ENCODE peak calls at places on chromosomes 6 and 20, in six cellular contexts. B is left lung, I is uterus, M is brain microvascular endothelial cell, V is fibroblast of lung, T is frontal cortex. Z is an unnamed sample.

GRCh38 chr6:116992546-116992945 is 115.5 kb downstream of the RFX6 start:
- DNase-seq in B (no peak), I (no peak), M (no peak), V (no peak), T (no peak), Z (no peak)

GRCh38 chr6:39194466-39194865 is 34.8 kb downstream of the KCNK5 start:
- DNase-seq in B (no peak), I (no peak), M (no peak), V (no peak), T (no peak), Z (no peak)

GRCh38 chr6:169162968-169163903 is 90.4 kb downstream of the THBS2 start:
- DNase-seq in B (no peak), I (no peak), M (peak), V (peak), T (no peak), Z (no peak)

GRCh38 chr20:33926425-33926824 is 67.3 kb upstream of the RALY start:
- DNase-seq in B (no peak), I (no peak), M (no peak), V (no peak), T (no peak), Z (no peak)

GRCh38 chr6:110628330-110628729 is 151.9 kb upstream of the SLC22A16 start:
- DNase-seq in B (no peak), I (no peak), M (peak), V (peak), T (no peak), Z (no peak)

GRCh38 chr20:62914970-62915457 is 11.3 kb downstream of the DIDO1 start:
- DNase-seq in B (no peak), I (no peak), M (peak), V (peak), T (peak), Z (no peak)

GRCh38 chr6:36544228-36544627 is 3.1 kb downstream of the STK38 start:
- DNase-seq in B (no peak), I (no peak), M (no peak), V (peak), T (no peak), Z (no peak)

GRCh38 chr20:20860078-20860806 is 147.8 kb upstream of the RALGAPA2 start:
- DNase-seq in B (peak), I (peak), M (peak), V (peak), T (peak), Z (peak)

GRCh38 chr6:2477723-2478122 is 232.3 kb upstream of the GMDS start:
- DNase-seq in B (no peak), I (no peak), M (no peak), V (no peak), T (no peak), Z (no peak)

GRCh38 chr6:162200945-162201692 is 526.4 kb downstream of the PRKN start:
- DNase-seq in B (no peak), I (no peak), M (no peak), V (no peak), T (no peak), Z (no peak)

GRCh38 chr6:31905041-31905440 is 3.2 kb upstream of the ZBTB12 start:
- DNase-seq in B (no peak), I (no peak), M (no peak), V (no peak), T (no peak), Z (no peak)

GRCh38 chr20:30593572-30593971 is 663.9 kb upstream of the DEFB115 start:
- DNase-seq in B (no peak), I (no peak), M (no peak), V (no peak), T (no peak), Z (no peak)

GRCh38 chr20:45254867-45255266 is 503 bp upstream of the SLPI start:
- DNase-seq in B (no peak), I (no peak), M (no peak), V (peak), T (no peak), Z (no peak)

GRCh38 chr20:55153321-55153720 is 677.9 kb downstream of the DOK5 start:
- DNase-seq in B (no peak), I (no peak), M (no peak), V (no peak), T (no peak), Z (no peak)

GRCh38 chr20:62019144-62019805 is 46.4 kb downstream of the TAF4 start:
- DNase-seq in B (no peak), I (no peak), M (no peak), V (no peak), T (no peak), Z (no peak)

GRCh38 chr6:150910561-150910960 is 45.1 kb downstream of the MTHFD1L start:
- DNase-seq in B (no peak), I (no peak), M (no peak), V (no peak), T (no peak), Z (no peak)

GRCh38 chr20:63508072-63508768 is 9.3 kb upstream of the EEF1A2 start:
- DNase-seq in B (no peak), I (no peak), M (no peak), V (no peak), T (no peak), Z (no peak)

GRCh38 chr20:33443006-33443511 is 504 bp downstream of the SNTA1 start:
- DNase-seq in B (peak), I (peak), M (no peak), V (no peak), T (peak), Z (no peak)

GRCh38 chr6:44918893-44919292 is 409.2 kb upstream of the RUNX2 start:
- DNase-seq in B (no peak), I (no peak), M (no peak), V (peak), T (no peak), Z (no peak)

GRCh38 chr6:45610832-45611231 is 233.1 kb upstream of the SUPT3H start:
- DNase-seq in B (no peak), I (no peak), M (no peak), V (no peak), T (no peak), Z (no peak)

GRCh38 chr20:34791289-34792020 is 34.0 kb downstream of the NCOA6 start:
- DNase-seq in B (no peak), I (no peak), M (no peak), V (peak), T (no peak), Z (no peak)

GRCh38 chr20:45968081-45968671 is 3.8 kb downstream of the ZNF335 start:
- DNase-seq in B (peak), I (no peak), M (no peak), V (no peak), T (no peak), Z (no peak)

GRCh38 chr20:63472862-63473390 is 471 bp upstream of the KCNQ2 start:
- DNase-seq in B (no peak), I (no peak), M (no peak), V (no peak), T (no peak), Z (no peak)

GRCh38 chr6:163418273-163419029 is 3.9 kb downstream of the QKI start:
- DNase-seq in B (no peak), I (no peak), M (no peak), V (no peak), T (no peak), Z (no peak)

GRCh38 chr6:138514860-138515540 is 15.7 kb upstream of the NHSL1 start:
- DNase-seq in B (no peak), I (no peak), M (no peak), V (no peak), T (no peak), Z (no peak)

GRCh38 chr20:63176035-63176434 is 39.9 kb downstream of the YTHDF1 start:
- DNase-seq in B (no peak), I (no peak), M (no peak), V (no peak), T (no peak), Z (no peak)